ENCODE peak calls at places on chromosomes 16 and 17, in ten cellular contexts. T is suprapubic skin; U is pancreas; V is COR-L47; O is activated CD8-positive, alpha-beta T cell treated with anti-CD3 and anti-CD28 coated beads for 36 hours; K is NCI-H460; C is DMS153; X is RWPE1; B is hepatic stellate cell; R is HFF-Myc. P is an unnamed sample.
A peak's percentile ranks its signal among the peaks of the same experiment; 100 is the strongest.

GRCh38 chr17:38864636-38865398 is 5.0 kb upstream of the LASP1 start:
- DNase-seq in O (no peak), R (no peak), K (peak; percentile 51), C (no peak), V (no peak), U (no peak), X (no peak), B (no peak), T (no peak), P (no peak)

GRCh38 chr16:49776085-49776501 is 79.8 kb downstream of the ZNF423 start:
- DNase-seq in R (no peak), B (no peak), C (no peak), O (no peak), U (no peak), X (no peak), K (no peak), V (no peak), T (no peak), P (no peak)

GRCh38 chr17:61167050-61167449 is 232.6 kb upstream of the TBX2 start:
- DNase-seq in R (no peak), B (no peak), T (no peak), C (no peak), O (no peak), K (no peak), V (no peak), U (no peak), X (no peak), P (no peak)

GRCh38 chr16:3188925-3189825 is 1.2 kb downstream of the OR1F1 start:
- DNase-seq in K (peak; percentile 62), C (no peak), V (peak; percentile 34), T (no peak), B (peak; percentile 59), R (no peak), X (peak; percentile 60), O (peak; percentile 77), U (no peak), P (no peak)

GRCh38 chr17:44112284-44113280 is 10.9 kb downstream of the HDAC5 start:
- DNase-seq in T (no peak), U (no peak), K (no peak), X (no peak), C (no peak), O (no peak), R (no peak), B (no peak), V (no peak), P (no peak)

GRCh38 chr16:414395-415169 is 10.9 kb upstream of the RAB11FIP3 start:
- DNase-seq in K (no peak), C (no peak), R (no peak), X (no peak), B (no peak), O (no peak), T (no peak), V (no peak), U (no peak), P (no peak)

GRCh38 chr16:84005391-84005790 is 37.2 kb downstream of the SLC38A8 start:
- DNase-seq in V (no peak), X (no peak), R (no peak), B (no peak), T (no peak), K (no peak), O (no peak), C (no peak), U (no peak), P (no peak)

GRCh38 chr17:69424287-69425041 is 10.0 kb downstream of the MAP2K6 start:
- DNase-seq in U (no peak), O (no peak), V (no peak), X (no peak), B (no peak), R (no peak), K (no peak), C (no peak), T (no peak), P (no peak)

GRCh38 chr17:32496348-32497078 is 9.7 kb downstream of the CDK5R1 start:
- DNase-seq in U (no peak), B (peak; percentile 94), V (no peak), T (no peak), R (no peak), K (no peak), X (peak; percentile 82), C (no peak), O (no peak), P (no peak)

GRCh38 chr16:8678068-8678927 is 3.9 kb downstream of the ABAT start:
- DNase-seq in C (no peak), B (peak; percentile 39), T (no peak), O (no peak), U (no peak), K (no peak), X (peak; percentile 90), V (no peak), R (no peak), P (no peak)

GRCh38 chr16:88561485-88562369 is 8.5 kb upstream of the ZC3H18 start:
- DNase-seq in O (peak; percentile 58), T (no peak), K (peak; percentile 23), U (peak; percentile 56), R (no peak), X (peak; percentile 72), V (peak; percentile 37), C (peak; percentile 13), B (peak; percentile 78), P (peak; percentile 37)

GRCh38 chr17:48754500-48755261 is 26.1 kb upstream of the HOXB13 start:
- DNase-seq in C (no peak), O (no peak), K (no peak), V (no peak), R (no peak), B (no peak), T (no peak), X (no peak), U (no peak), P (no peak)

GRCh38 chr17:64625541-64625940 is 36.6 kb downstream of the SMURF2 start:
- DNase-seq in T (no peak), O (no peak), B (no peak), U (no peak), R (no peak), C (no peak), X (no peak), V (no peak), K (no peak), P (no peak)

GRCh38 chr17:72122002-72122310 is 1.1 kb downstream of the SOX9 start:
- DNase-seq in X (peak; percentile 42), K (no peak), T (peak; percentile 78), V (no peak), C (no peak), R (no peak), U (no peak), B (no peak), O (no peak), P (no peak)

GRCh38 chr16:88955906-88956305 is 21.1 kb downstream of the CBFA2T3 start:
- DNase-seq in K (no peak), C (no peak), X (no peak), O (no peak), R (no peak), U (no peak), V (no peak), B (no peak), T (no peak), P (no peak)

GRCh38 chr16:66612422-66612821 is 7.9 kb downstream of the CMTM3 start:
- DNase-seq in T (no peak), R (no peak), K (no peak), U (peak; percentile 90), O (no peak), X (no peak), V (no peak), B (no peak), C (no peak), P (no peak)

GRCh38 chr17:44111777-44112176 is 11.7 kb downstream of the HDAC5 start:
- DNase-seq in T (no peak), K (no peak), C (no peak), X (no peak), B (no peak), R (no peak), U (no peak), V (no peak), O (no peak), P (no peak)

GRCh38 chr17:7707858-7708750 is 3.1 kb downstream of the EFNB3 start:
- DNase-seq in U (no peak), B (no peak), V (no peak), K (no peak), R (no peak), T (no peak), C (no peak), O (no peak), X (no peak), P (no peak)

GRCh38 chr17:57373071-57373470 is 116.7 kb downstream of the MSI2 start:
- DNase-seq in R (no peak), O (no peak), B (no peak), X (no peak), K (no peak), C (no peak), T (no peak), U (no peak), V (no peak), P (no peak)

GRCh38 chr17:19753049-19753444 is 4.9 kb upstream of the ALDH3A1 start:
- DNase-seq in C (peak; percentile 27), T (no peak), X (peak; percentile 95), R (peak; percentile 16), O (no peak), K (peak; percentile 98), V (no peak), B (no peak), U (no peak), P (no peak)

GRCh38 chr16:70396209-70396904 is 42.5 kb downstream of the ST3GAL2 start:
- DNase-seq in X (no peak), V (no peak), B (peak; percentile 49), T (no peak), U (no peak), K (no peak), O (no peak), R (peak; percentile 45), C (no peak), P (no peak)

GRCh38 chr16:85612191-85612800 is 826 bp upstream of the GSE1 start:
- DNase-seq in U (peak; percentile 92), O (peak; percentile 65), C (peak; percentile 34), R (peak; percentile 51), V (peak; percentile 65), K (peak; percentile 85), B (peak; percentile 99), T (peak; percentile 91), X (peak; percentile 98), P (no peak)

GRCh38 chr16:89658221-89658879 is 714 bp downstream of the SPATA33 start:
- DNase-seq in X (peak; percentile 30), K (no peak), V (peak; percentile 15), C (no peak), B (peak; percentile 55), R (no peak), O (peak; percentile 28), T (peak; percentile 77), U (no peak), P (no peak)

GRCh38 chr17:42891539-42892152 is 9.0 kb upstream of the G6PC1 start:
- DNase-seq in B (peak; percentile 59), U (no peak), R (no peak), O (no peak), T (no peak), K (no peak), C (peak; percentile 9), V (peak; percentile 3), X (no peak), P (no peak)

GRCh38 chr17:82333279-82334171 is at the start of gene SECTM1:
- DNase-seq in T (no peak), U (no peak), R (no peak), B (peak; percentile 90), V (peak; percentile 46), X (peak; percentile 50), O (no peak), C (no peak), K (no peak), P (no peak)